ENCODE peak calls at places on chromosomes 7 and 10, in seven cellular contexts. One of them, this sample, is unnamed.

GRCh38 chr7:82729172-82730030 is 285.8 kb upstream of the CACNA2D1 start:
- DNase-seq in K562: peak; percentile 17
- DNase-seq in A549: peak; percentile 59
- DNase-seq in SK-N-SH: peak; percentile 52
- DNase-seq in GM12878: no peak
- DNase-seq in sigmoid colon: no peak
- DNase-seq in ovary: no peak
- DNase-seq in this sample: no peak

GRCh38 chr7:45591101-45591906 is 17.1 kb downstream of the ADCY1 start:
- DNase-seq in K562: no peak
- DNase-seq in A549: no peak
- DNase-seq in SK-N-SH: peak; percentile 64
- DNase-seq in GM12878: no peak
- DNase-seq in sigmoid colon: peak; percentile 56
- DNase-seq in ovary: no peak
- DNase-seq in this sample: no peak

GRCh38 chr7:120877706-120878105 is 19.8 kb upstream of the TSPAN12 start:
- DNase-seq in K562: no peak
- DNase-seq in A549: no peak
- DNase-seq in SK-N-SH: no peak
- DNase-seq in GM12878: no peak
- DNase-seq in sigmoid colon: no peak
- DNase-seq in ovary: no peak
- DNase-seq in this sample: no peak

GRCh38 chr7:14351167-14351566 is 361.7 kb upstream of the ETV1 start:
- DNase-seq in K562: no peak
- DNase-seq in A549: no peak
- DNase-seq in SK-N-SH: no peak
- DNase-seq in GM12878: no peak
- DNase-seq in sigmoid colon: no peak
- DNase-seq in ovary: no peak
- DNase-seq in this sample: no peak

GRCh38 chr10:30013684-30014246 is 45.6 kb downstream of the JCAD start:
- DNase-seq in K562: no peak
- DNase-seq in A549: no peak
- DNase-seq in SK-N-SH: no peak
- DNase-seq in GM12878: no peak
- DNase-seq in sigmoid colon: peak; percentile 87
- DNase-seq in ovary: peak; percentile 57
- DNase-seq in this sample: no peak

GRCh38 chr7:127207806-127208205 is 44.9 kb downstream of the GRM8 start:
- DNase-seq in K562: no peak
- DNase-seq in A549: no peak
- DNase-seq in SK-N-SH: no peak
- DNase-seq in GM12878: no peak
- DNase-seq in sigmoid colon: no peak
- DNase-seq in ovary: no peak
- DNase-seq in this sample: no peak

GRCh38 chr10:3107426-3107961 is 40.1 kb downstream of the PFKP start:
- DNase-seq in K562: no peak
- DNase-seq in A549: peak; percentile 95
- DNase-seq in SK-N-SH: no peak
- DNase-seq in GM12878: no peak
- DNase-seq in sigmoid colon: peak; percentile 89
- DNase-seq in ovary: peak; percentile 82
- DNase-seq in this sample: peak; percentile 51

GRCh38 chr7:155997431-155998327 is 185.4 kb upstream of the SHH start:
- DNase-seq in K562: no peak
- DNase-seq in A549: no peak
- DNase-seq in SK-N-SH: no peak
- DNase-seq in GM12878: no peak
- DNase-seq in sigmoid colon: no peak
- DNase-seq in ovary: no peak
- DNase-seq in this sample: no peak

GRCh38 chr10:70174058-70174741 is 3.9 kb upstream of the SAR1A start:
- DNase-seq in K562: no peak
- DNase-seq in A549: no peak
- DNase-seq in SK-N-SH: no peak
- DNase-seq in GM12878: no peak
- DNase-seq in sigmoid colon: no peak
- DNase-seq in ovary: no peak
- DNase-seq in this sample: no peak

GRCh38 chr7:142961973-142962913 is at the start of gene KEL:
- DNase-seq in K562: peak; percentile 94
- DNase-seq in A549: no peak
- DNase-seq in SK-N-SH: no peak
- DNase-seq in GM12878: no peak
- DNase-seq in sigmoid colon: no peak
- DNase-seq in ovary: no peak
- DNase-seq in this sample: no peak

GRCh38 chr7:48140001-48140681 is 31.1 kb upstream of the ABCA13 start:
- DNase-seq in K562: no peak
- DNase-seq in A549: peak; percentile 82
- DNase-seq in SK-N-SH: no peak
- DNase-seq in GM12878: no peak
- DNase-seq in sigmoid colon: no peak
- DNase-seq in ovary: no peak
- DNase-seq in this sample: no peak

GRCh38 chr7:11552676-11553075 is 279.3 kb downstream of the THSD7A start:
- DNase-seq in K562: no peak
- DNase-seq in A549: no peak
- DNase-seq in SK-N-SH: no peak
- DNase-seq in GM12878: no peak
- DNase-seq in sigmoid colon: no peak
- DNase-seq in ovary: no peak
- DNase-seq in this sample: no peak

GRCh38 chr7:53350241-53350640 is 314.8 kb downstream of the POM121L12 start:
- DNase-seq in K562: peak; percentile 12
- DNase-seq in A549: peak; percentile 10
- DNase-seq in SK-N-SH: peak; percentile 38
- DNase-seq in GM12878: no peak
- DNase-seq in sigmoid colon: no peak
- DNase-seq in ovary: no peak
- DNase-seq in this sample: no peak

GRCh38 chr7:131653418-131654248 is 97.2 kb upstream of the PODXL start:
- DNase-seq in K562: no peak
- DNase-seq in A549: peak; percentile 47
- DNase-seq in SK-N-SH: peak; percentile 30
- DNase-seq in GM12878: no peak
- DNase-seq in sigmoid colon: no peak
- DNase-seq in ovary: no peak
- DNase-seq in this sample: no peak

GRCh38 chr10:33818343-33818742 is 483.9 kb upstream of the NRP1 start:
- DNase-seq in K562: no peak
- DNase-seq in A549: no peak
- DNase-seq in SK-N-SH: no peak
- DNase-seq in GM12878: no peak
- DNase-seq in sigmoid colon: no peak
- DNase-seq in ovary: no peak
- DNase-seq in this sample: no peak

GRCh38 chr7:77536413-77537135 is 521 bp upstream of the PTPN12 start:
- DNase-seq in K562: peak; percentile 98
- DNase-seq in A549: peak; percentile 95
- DNase-seq in SK-N-SH: peak; percentile 100
- DNase-seq in GM12878: peak; percentile 74
- DNase-seq in sigmoid colon: peak; percentile 98
- DNase-seq in ovary: peak; percentile 97
- DNase-seq in this sample: peak; percentile 94

GRCh38 chr10:17409170-17409733 is 45.1 kb downstream of the ST8SIA6 start:
- DNase-seq in K562: no peak
- DNase-seq in A549: peak; percentile 14
- DNase-seq in SK-N-SH: no peak
- DNase-seq in GM12878: no peak
- DNase-seq in sigmoid colon: no peak
- DNase-seq in ovary: no peak
- DNase-seq in this sample: no peak

GRCh38 chr7:129741743-129742213 is 130.3 kb downstream of the NRF1 start:
- DNase-seq in K562: no peak
- DNase-seq in A549: no peak
- DNase-seq in SK-N-SH: peak; percentile 61
- DNase-seq in GM12878: no peak
- DNase-seq in sigmoid colon: no peak
- DNase-seq in ovary: no peak
- DNase-seq in this sample: no peak

GRCh38 chr7:85529831-85530230 is 343.0 kb upstream of the SEMA3D start:
- DNase-seq in K562: no peak
- DNase-seq in A549: no peak
- DNase-seq in SK-N-SH: no peak
- DNase-seq in GM12878: no peak
- DNase-seq in sigmoid colon: no peak
- DNase-seq in ovary: no peak
- DNase-seq in this sample: no peak

GRCh38 chr10:7085913-7086589 is 324.8 kb downstream of the SFMBT2 start:
- DNase-seq in K562: peak; percentile 35
- DNase-seq in A549: peak; percentile 11
- DNase-seq in SK-N-SH: no peak
- DNase-seq in GM12878: no peak
- DNase-seq in sigmoid colon: no peak
- DNase-seq in ovary: no peak
- DNase-seq in this sample: no peak
- TF ChIP-seq CTCF in K562: peak; percentile 24
- TF ChIP-seq CTCF in A549: no peak
- TF ChIP-seq CTCF in SK-N-SH: no peak
- TF ChIP-seq CTCF in GM12878: no peak
- TF ChIP-seq CTCF in sigmoid colon: no peak
- TF ChIP-seq CTCF in ovary: no peak
- TF ChIP-seq CTCF in this sample: peak; percentile 13

GRCh38 chr7:100894860-100895700 is 608 bp downstream of the ACHE start:
- DNase-seq in K562: peak; percentile 68
- DNase-seq in A549: no peak
- DNase-seq in SK-N-SH: peak; percentile 95
- DNase-seq in GM12878: no peak
- DNase-seq in sigmoid colon: peak; percentile 76
- DNase-seq in ovary: peak; percentile 68
- DNase-seq in this sample: no peak

GRCh38 chr7:100897111-100897608 is 1.5 kb upstream of the ACHE start:
- DNase-seq in K562: peak; percentile 78
- DNase-seq in A549: no peak
- DNase-seq in SK-N-SH: peak; percentile 87
- DNase-seq in GM12878: no peak
- DNase-seq in sigmoid colon: no peak
- DNase-seq in ovary: peak; percentile 58
- DNase-seq in this sample: no peak

GRCh38 chr7:100896743-100897051 is 1.0 kb upstream of the ACHE start:
- DNase-seq in K562: peak; percentile 79
- DNase-seq in A549: no peak
- DNase-seq in SK-N-SH: no peak
- DNase-seq in GM12878: no peak
- DNase-seq in sigmoid colon: no peak
- DNase-seq in ovary: no peak
- DNase-seq in this sample: no peak

GRCh38 chr7:100895701-100895955 is at the start of gene ACHE:
- DNase-seq in K562: no peak
- DNase-seq in A549: no peak
- DNase-seq in SK-N-SH: no peak
- DNase-seq in GM12878: no peak
- DNase-seq in sigmoid colon: no peak
- DNase-seq in ovary: no peak
- DNase-seq in this sample: no peak

DNA sequence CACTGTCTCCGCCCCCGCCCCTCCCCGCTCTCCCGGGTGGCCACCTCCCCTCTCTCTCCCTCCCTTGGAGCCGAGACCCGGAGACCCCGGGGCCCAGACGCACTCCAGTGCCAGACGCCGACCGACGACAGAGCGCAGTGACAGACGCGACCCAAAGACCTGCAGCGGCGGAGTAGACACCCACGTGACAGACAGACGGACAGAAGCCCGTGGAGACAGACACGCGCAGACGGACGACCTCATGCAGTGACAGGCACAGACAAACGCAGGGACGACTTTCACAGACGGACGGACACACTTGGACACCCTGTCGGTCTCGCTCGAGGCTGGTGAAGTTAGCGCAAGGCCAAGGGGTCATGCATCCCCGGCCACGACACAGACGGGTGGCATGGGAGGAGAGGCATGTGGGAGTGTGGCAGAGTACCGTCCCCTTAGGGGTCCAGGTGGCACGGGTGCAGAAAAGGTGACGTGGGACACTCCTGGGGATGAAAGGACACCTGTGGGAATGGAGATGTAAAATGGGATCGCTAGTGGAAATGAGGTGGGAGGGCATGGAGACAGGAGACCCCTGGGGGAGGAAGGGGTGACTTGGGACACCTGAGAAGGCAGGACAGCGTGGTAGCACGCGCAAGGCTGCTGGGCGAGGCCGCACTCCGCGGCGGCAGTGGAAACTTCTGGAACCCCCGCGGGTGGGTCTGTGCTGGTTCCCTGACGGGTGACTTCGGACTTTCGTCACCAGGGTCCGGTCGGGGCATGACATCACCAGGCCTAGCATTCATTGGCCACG is 461 bp upstream of the ACHE start:
- DNase-seq in K562: peak; percentile 92
- DNase-seq in A549: peak; percentile 52
- DNase-seq in SK-N-SH: peak; percentile 84
- DNase-seq in GM12878: no peak
- DNase-seq in sigmoid colon: peak; percentile 68
- DNase-seq in ovary: no peak
- DNase-seq in this sample: no peak
- TF ChIP-seq EP300 in K562: no peak
- TF ChIP-seq EP300 in A549: no peak
- TF ChIP-seq EP300 in SK-N-SH: no peak
- TF ChIP-seq EP300 in GM12878: no peak
- TF ChIP-seq EP300 in sigmoid colon: no peak
- TF ChIP-seq EP300 in ovary: no peak
- TF ChIP-seq EP300 in this sample: no peak

DNA sequence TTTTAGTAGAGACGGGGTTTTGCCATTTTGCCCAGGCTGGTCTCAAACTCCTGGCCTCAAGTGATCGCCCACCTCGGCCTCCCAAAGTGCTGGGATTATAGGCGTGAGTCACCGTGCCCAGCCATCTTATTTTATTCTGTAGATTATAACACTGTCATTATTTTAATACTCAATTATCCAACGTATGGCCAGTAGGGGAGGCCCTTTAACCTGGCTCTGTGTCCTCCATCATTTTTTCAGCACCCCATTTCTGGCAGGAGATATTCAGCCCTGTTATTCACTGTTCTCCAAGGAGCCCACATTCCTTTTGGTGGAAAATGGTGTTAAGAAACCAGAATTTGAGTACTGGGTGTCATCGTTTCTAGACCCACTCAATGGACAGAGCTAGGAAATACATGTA is 31.5 kb downstream of the PDSS1 start:
- DNase-seq in K562: no peak
- DNase-seq in A549: no peak
- DNase-seq in SK-N-SH: no peak
- DNase-seq in GM12878: no peak
- DNase-seq in sigmoid colon: no peak
- DNase-seq in ovary: no peak
- DNase-seq in this sample: no peak
- TF ChIP-seq CTCF in K562: no peak
- TF ChIP-seq CTCF in A549: no peak
- TF ChIP-seq CTCF in SK-N-SH: peak; percentile 20
- TF ChIP-seq CTCF in GM12878: peak; percentile 23
- TF ChIP-seq CTCF in sigmoid colon: no peak
- TF ChIP-seq CTCF in ovary: no peak
- TF ChIP-seq CTCF in this sample: no peak

DNA sequence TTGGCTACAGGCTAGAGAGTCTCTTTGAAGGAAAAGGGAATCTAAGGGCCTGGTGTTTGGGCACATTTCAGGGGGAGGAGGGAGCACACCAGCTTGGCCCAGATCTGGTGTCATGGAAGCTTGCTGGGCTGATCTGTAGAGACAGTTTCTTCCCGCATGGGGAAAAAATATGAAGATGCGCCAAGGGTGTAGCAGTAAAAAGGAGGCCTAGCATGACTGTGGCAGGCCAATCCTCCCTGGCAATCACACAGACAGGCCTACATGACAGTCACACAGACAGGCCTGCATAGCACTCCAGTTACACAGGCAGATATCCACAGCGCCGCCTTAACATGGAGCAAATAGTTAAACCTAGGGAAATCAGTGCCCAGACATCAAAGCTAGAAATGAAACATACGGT is 123.6 kb upstream of the KIF5B start:
- DNase-seq in K562: no peak
- DNase-seq in A549: no peak
- DNase-seq in SK-N-SH: no peak
- DNase-seq in GM12878: no peak
- DNase-seq in sigmoid colon: no peak
- DNase-seq in ovary: no peak
- DNase-seq in this sample: no peak
- TF ChIP-seq EP300 in K562: no peak
- TF ChIP-seq EP300 in A549: no peak
- TF ChIP-seq EP300 in SK-N-SH: no peak
- TF ChIP-seq EP300 in GM12878: no peak
- TF ChIP-seq EP300 in sigmoid colon: no peak
- TF ChIP-seq EP300 in ovary: no peak
- TF ChIP-seq EP300 in this sample: no peak